ENCODE peak calls at places on chromosomes 12 and 14, in eight cellular contexts. L is HCT116, E is stomach, Y is endothelial cell of umbilical vein, R is transverse colon, I is GM12878, J is prostate gland, T is GM12891. D is an unnamed sample.

GRCh38 chr14:34354556-34354955 is 107.5 kb downstream of the SPTSSA start:
- DNase-seq in T (no peak), I (no peak), Y (no peak), R (no peak), L (no peak), E (no peak), J (no peak), D (no peak)

GRCh38 chr14:89926709-89927108 is 27.8 kb downstream of the EFCAB11 start:
- DNase-seq in R (no peak), I (no peak), T (no peak), Y (peak), E (no peak), J (no peak), L (no peak), D (no peak)

GRCh38 chr14:77882631-77883030 is 82.7 kb downstream of the ADCK1 start:
- DNase-seq in I (no peak), E (no peak), R (no peak), J (no peak), Y (no peak), T (no peak), L (no peak), D (no peak)

GRCh38 chr14:77063581-77064289 is 34.3 kb upstream of the CIPC start:
- DNase-seq in I (no peak), T (no peak), R (no peak), L (no peak), E (no peak), Y (no peak), J (no peak), D (no peak)

GRCh38 chr14:73757381-73757780 is 43.2 kb upstream of the PNMA1 start:
- DNase-seq in J (no peak), L (no peak), T (no peak), R (no peak), E (no peak), Y (no peak), I (no peak), D (no peak)

GRCh38 chr12:75720807-75721206 is 209.4 kb upstream of the KRR1 start:
- DNase-seq in J (peak), Y (no peak), L (no peak), E (peak), I (no peak), T (no peak), R (no peak), D (peak)

GRCh38 chr12:125070117-125070516 is 4.9 kb downstream of the AACS start:
- DNase-seq in R (no peak), L (no peak), I (no peak), Y (no peak), T (no peak), E (no peak), J (no peak), D (no peak)

GRCh38 chr14:62546862-62547474 is 498.3 kb downstream of the KCNH5 start:
- DNase-seq in T (no peak), J (no peak), L (no peak), E (no peak), Y (no peak), R (no peak), I (no peak), D (no peak)

GRCh38 chr14:101705733-101706508 is 55.6 kb upstream of the PPP2R5C start:
- DNase-seq in E (peak), L (no peak), J (no peak), I (no peak), Y (no peak), R (peak), T (no peak), D (peak)

GRCh38 chr12:7130791-7131501 is 775 bp downstream of the CLSTN3 start:
- DNase-seq in E (peak), T (peak), Y (peak), R (peak), L (no peak), J (peak), I (no peak), D (peak)

GRCh38 chr12:67474934-67475620 is 173.5 kb upstream of the DYRK2 start:
- DNase-seq in T (no peak), R (no peak), Y (no peak), J (no peak), I (no peak), L (no peak), E (no peak), D (no peak)

GRCh38 chr12:52041695-52042123 is 9.5 kb upstream of the NR4A1 start:
- DNase-seq in T (peak), J (no peak), R (no peak), E (peak), Y (no peak), L (no peak), I (no peak), D (peak)

GRCh38 chr12:99455350-99456037 is 192.1 kb upstream of the GARIN6 start:
- DNase-seq in Y (no peak), I (no peak), T (no peak), R (no peak), J (no peak), L (peak), E (no peak), D (peak)

GRCh38 chr12:22103418-22103817 is 57.4 kb downstream of the CMAS start:
- DNase-seq in T (no peak), J (no peak), L (no peak), E (no peak), I (no peak), R (no peak), Y (no peak), D (no peak)

GRCh38 chr14:70320294-70320693 is 39.2 kb downstream of the COX16 start:
- DNase-seq in Y (no peak), E (no peak), L (no peak), I (no peak), T (no peak), J (no peak), R (no peak), D (no peak)

GRCh38 chr12:130142736-130143135 is 19.5 kb upstream of the FZD10 start:
- DNase-seq in E (no peak), Y (no peak), L (no peak), J (no peak), I (no peak), R (no peak), T (no peak), D (peak)

GRCh38 chr12:130706311-130706710 is 9.8 kb downstream of the RIMBP2 start:
- DNase-seq in L (no peak), Y (no peak), E (peak), T (no peak), J (no peak), I (no peak), R (no peak), D (no peak)

GRCh38 chr12:111975161-111975931 is 37.6 kb downstream of the TMEM116 start:
- DNase-seq in L (no peak), E (no peak), Y (no peak), T (no peak), J (no peak), R (no peak), I (no peak), D (no peak)

GRCh38 chr14:89283327-89284060 is 133.5 kb downstream of the FOXN3 start:
- DNase-seq in R (no peak), Y (no peak), I (no peak), J (no peak), E (no peak), L (no peak), T (no peak), D (no peak)

GRCh38 chr12:93563807-93564538 is 8.5 kb upstream of the SOCS2 start:
- DNase-seq in L (peak), J (no peak), Y (no peak), T (no peak), I (no peak), E (peak), R (no peak), D (peak)

GRCh38 chr12:121376754-121377697 is 22.9 kb upstream of the RNF34 start:
- DNase-seq in L (no peak), J (no peak), R (no peak), I (no peak), T (no peak), E (no peak), Y (no peak), D (no peak)

GRCh38 chr12:70826156-70826555 is 94.4 kb downstream of the PTPRR start:
- DNase-seq in J (no peak), I (no peak), L (no peak), R (no peak), T (no peak), Y (no peak), E (no peak), D (no peak)

GRCh38 chr12:87953257-87953860 is 75.8 kb downstream of the C12orf50 start:
- DNase-seq in J (peak), E (no peak), L (peak), Y (peak), I (no peak), R (no peak), T (no peak), D (no peak)

GRCh38 chr12:15687583-15687982 is 101.6 kb downstream of the EPS8 start:
- DNase-seq in R (no peak), E (no peak), I (no peak), T (no peak), L (no peak), Y (no peak), J (no peak), D (no peak)

GRCh38 chr12:15688838-15689237 is 100.3 kb downstream of the EPS8 start:
- DNase-seq in E (no peak), R (no peak), Y (no peak), L (no peak), I (no peak), J (no peak), T (no peak), D (no peak)

GRCh38 chr12:15690320-15690719 is 98.9 kb downstream of the EPS8 start:
- DNase-seq in I (no peak), R (no peak), J (no peak), Y (peak), T (no peak), L (no peak), E (no peak), D (no peak)

GRCh38 chr12:15689751-15690191 is 99.4 kb downstream of the EPS8 start:
- DNase-seq in E (no peak), I (no peak), T (no peak), Y (no peak), R (no peak), L (peak), J (no peak), D (no peak)

GRCh38 chr12:15688202-15688736 is 100.9 kb downstream of the EPS8 start:
- DNase-seq in E (peak), L (peak), J (no peak), Y (no peak), T (no peak), R (peak), I (no peak), D (no peak)
- TF ChIP-seq POLR2AphosphoS5 in E (peak), L (peak), J (no peak), Y (no peak), T (no peak), R (peak), I (no peak), D (peak)

GRCh38 chr12:89524201-89525001 is at the start of gene GALNT4:
- DNase-seq in J (peak), I (peak), E (peak), T (peak), L (peak), Y (peak), R (peak), D (peak)
- TF ChIP-seq POLR2A in J (peak), I (peak), E (no peak), T (peak), L (no peak), Y (peak), R (peak), D (no peak)

GRCh38 chr12:132568826-132569480 is 41.4 kb downstream of the LRCOL1 start:
- DNase-seq in T (no peak), E (no peak), R (no peak), J (no peak), I (no peak), L (no peak), Y (no peak), D (no peak)

GRCh38 chr12:132570635-132571034 is 39.7 kb downstream of the LRCOL1 start:
- DNase-seq in R (no peak), I (no peak), T (no peak), J (no peak), Y (no peak), L (no peak), E (no peak), D (no peak)

GRCh38 chr12:132571051-132571450 is 39.3 kb downstream of the LRCOL1 start:
- DNase-seq in R (no peak), E (no peak), Y (no peak), T (no peak), J (no peak), L (no peak), I (no peak), D (no peak)

GRCh38 chr12:132571598-132571997 is 38.8 kb downstream of the LRCOL1 start:
- DNase-seq in E (no peak), Y (no peak), L (no peak), R (no peak), T (no peak), J (no peak), I (no peak), D (no peak)

GRCh38 chr12:132569856-132570480 is 40.4 kb downstream of the LRCOL1 start:
- DNase-seq in T (no peak), L (no peak), Y (no peak), E (no peak), I (no peak), J (no peak), R (no peak), D (no peak)
- TF ChIP-seq POLR2AphosphoS5 in T (no peak), L (no peak), Y (no peak), E (no peak), I (no peak), J (no peak), R (no peak), D (no peak)

GRCh38 chr12:49232940-49233841 is 31.7 kb upstream of the TUBA1C start:
- DNase-seq in E (peak), J (peak), I (no peak), T (no peak), R (peak), L (no peak), Y (peak), D (no peak)

GRCh38 chr12:49231881-49232650 is 32.8 kb upstream of the TUBA1C start:
- DNase-seq in L (no peak), T (no peak), I (no peak), R (no peak), E (no peak), Y (peak), J (no peak), D (no peak)

GRCh38 chr12:49230810-49231209 is 34.1 kb upstream of the TUBA1C start:
- DNase-seq in L (no peak), I (no peak), R (no peak), Y (no peak), T (no peak), E (no peak), J (no peak), D (no peak)

GRCh38 chr12:49236423-49236822 is 28.5 kb upstream of the TUBA1C start:
- DNase-seq in E (no peak), J (no peak), R (no peak), L (no peak), T (no peak), I (no peak), Y (no peak), D (no peak)

DNA sequence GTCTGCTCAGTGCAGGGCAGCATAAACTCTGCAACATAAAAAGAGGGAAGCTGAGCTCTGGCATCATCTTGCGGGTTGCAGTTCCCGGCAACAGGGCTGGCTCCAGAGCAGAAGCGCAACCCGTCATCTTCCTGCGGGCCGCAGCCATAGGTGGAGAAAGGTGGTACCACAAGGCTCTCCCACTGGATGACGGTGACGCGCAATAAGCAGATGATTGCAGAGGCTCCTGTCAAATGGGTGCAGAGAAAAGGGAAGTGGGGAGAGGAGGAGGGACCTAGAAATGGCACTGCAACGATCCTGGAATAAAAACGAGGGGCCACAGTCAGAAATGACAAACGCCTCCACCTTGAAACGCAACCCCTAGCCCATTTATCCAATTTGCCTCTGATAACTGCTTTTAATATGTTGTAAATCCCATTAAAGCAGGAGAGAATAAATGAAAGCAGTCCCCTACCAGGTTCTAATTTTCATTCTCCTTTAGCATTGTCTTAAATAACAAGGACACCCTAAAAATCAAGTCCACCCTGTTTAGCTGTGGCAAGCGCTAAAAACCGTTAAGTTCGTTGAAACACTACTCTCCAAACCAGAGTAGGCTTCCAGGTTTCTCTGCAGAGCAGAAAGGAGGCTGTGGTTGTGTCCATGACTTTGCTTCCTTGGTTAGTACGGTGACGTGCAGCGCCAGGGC is 30.9 kb upstream of the TUBA1C start:
- DNase-seq in L (no peak), E (peak), R (peak), T (no peak), I (peak), J (no peak), Y (no peak), D (no peak)
- TF ChIP-seq POLR2A in L (no peak), E (no peak), R (no peak), T (peak), I (peak), J (no peak), Y (no peak), D (no peak)

GRCh38 chr14:23114120-23114458 is 5.0 kb downstream of the CEBPE start:
- DNase-seq in E (no peak), I (no peak), T (no peak), Y (no peak), R (no peak), J (no peak), L (no peak), D (no peak)

GRCh38 chr14:23112359-23113178 is 6.5 kb downstream of the CEBPE start:
- DNase-seq in I (no peak), E (no peak), R (no peak), J (no peak), Y (no peak), T (no peak), L (no peak), D (no peak)

GRCh38 chr14:23109769-23110168 is 5.0 kb upstream of the CIROP start:
- DNase-seq in E (no peak), I (no peak), R (no peak), L (no peak), Y (no peak), T (no peak), J (no peak), D (no peak)

GRCh38 chr14:23113346-23114119 is 5.5 kb downstream of the CEBPE start:
- DNase-seq in E (no peak), L (no peak), T (no peak), J (no peak), I (no peak), R (no peak), Y (no peak), D (no peak)

GRCh38 chr14:23110579-23111375 is 6.0 kb upstream of the CIROP start:
- DNase-seq in Y (no peak), E (no peak), L (no peak), R (no peak), T (no peak), I (no peak), J (no peak), D (no peak)
- TF ChIP-seq POLR2AphosphoS5 in Y (no peak), E (no peak), L (no peak), R (no peak), T (no peak), I (no peak), J (no peak), D (no peak)

GRCh38 chr12:49131051-49131972 is at the start of gene TUBA1B:
- DNase-seq in R (peak), T (peak), J (peak), L (peak), Y (peak), E (peak), I (peak), D (peak)

GRCh38 chr12:49131973-49132461 is 822 bp upstream of the TUBA1B start:
- DNase-seq in J (peak), R (peak), E (no peak), Y (peak), I (no peak), L (no peak), T (no peak), D (no peak)

GRCh38 chr12:49129332-49130150 is 1.7 kb downstream of the TUBA1B start:
- DNase-seq in E (no peak), L (no peak), I (no peak), R (no peak), J (no peak), Y (no peak), T (no peak), D (no peak)

GRCh38 chr12:49133014-49133413 is 1.8 kb upstream of the TUBA1B start:
- DNase-seq in R (no peak), L (no peak), J (no peak), I (no peak), E (no peak), T (no peak), Y (no peak), D (no peak)

DNA sequence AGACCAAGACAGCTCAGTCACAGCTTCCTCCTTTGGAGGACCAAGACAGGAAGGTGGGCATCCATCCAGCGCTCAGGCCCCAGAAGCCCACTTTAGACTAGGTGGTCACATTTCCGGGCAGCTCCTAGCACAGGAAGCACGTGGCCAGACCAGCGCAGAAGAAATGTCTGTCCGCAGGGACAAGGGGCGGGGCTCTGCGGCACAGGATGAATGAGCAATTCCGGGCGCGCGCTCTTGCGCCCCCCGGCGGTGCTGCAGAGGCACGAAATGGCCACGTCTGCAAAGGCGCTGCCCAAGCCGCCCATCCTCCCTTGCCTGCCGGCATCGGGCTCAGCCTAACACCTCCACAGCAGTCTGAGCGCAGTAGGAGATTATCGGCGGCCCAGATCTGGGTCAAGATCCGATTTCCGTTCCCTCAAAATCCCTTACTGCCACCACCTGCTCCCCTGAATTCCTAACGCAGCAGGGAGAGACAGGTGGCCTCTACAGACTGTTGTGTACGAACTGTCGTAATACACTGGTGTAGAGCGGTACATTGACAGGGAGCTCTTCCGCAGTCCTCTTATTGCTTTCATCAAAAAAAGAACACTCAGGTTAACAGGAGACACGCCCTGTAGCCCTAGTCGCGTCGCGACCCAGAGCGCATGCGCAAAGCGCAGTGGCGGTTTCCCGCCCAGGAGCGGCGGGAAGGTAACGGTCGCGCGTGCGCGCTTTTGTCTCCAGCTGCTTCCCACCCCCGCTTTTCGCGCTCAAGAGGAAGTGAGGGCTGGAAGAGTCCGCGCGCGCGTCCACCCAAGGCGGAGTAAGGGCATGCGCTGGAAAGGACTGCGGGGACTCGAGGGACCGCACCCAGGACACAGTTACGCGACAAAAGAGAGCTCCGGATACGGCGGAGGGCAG is 794 bp downstream of the TUBA1B start:
- DNase-seq in R (peak), T (peak), I (peak), L (peak), J (peak), Y (peak), E (peak), D (peak)
- TF ChIP-seq POLR2A in R (peak), T (peak), I (peak), L (no peak), J (peak), Y (peak), E (no peak), D (no peak)